ENCODE peak calls at places on chromosomes 2 and 18, in four cellular contexts. Q is K562, G is HepG2, J is H1. H is an unnamed sample.

GRCh38 chr18:58850784-58851469 is 13.8 kb upstream of the ZNF532 start:
- DNase-seq in Q (no peak), G (no peak), J (no peak), H (no peak)

GRCh38 chr2:203824057-203824456 is 43.5 kb upstream of the CTLA4 start:
- DNase-seq in Q (no peak), G (no peak), J (no peak), H (no peak)

GRCh38 chr2:171225302-171225980 is 64.7 kb upstream of the TLK1 start:
- DNase-seq in Q (no peak), G (peak), J (no peak), H (peak)

GRCh38 chr2:205706769-205707375 is 24.6 kb downstream of the NRP2 start:
- DNase-seq in Q (no peak), G (no peak), J (no peak), H (peak)

GRCh38 chr2:85924522-85924921 is 35.7 kb upstream of the ST3GAL5 start:
- DNase-seq in Q (no peak), G (no peak), J (no peak), H (no peak)

GRCh38 chr2:173346035-173346434 is 8.6 kb upstream of the CDCA7 start:
- DNase-seq in Q (no peak), G (no peak), J (no peak), H (no peak)

GRCh38 chr18:26057208-26057821 is 33.1 kb downstream of the SS18 start:
- DNase-seq in Q (no peak), G (no peak), J (no peak), H (no peak)

GRCh38 chr2:68646303-68646702 is 2.9 kb downstream of the PROKR1 start:
- DNase-seq in Q (no peak), G (peak), J (no peak), H (no peak)

GRCh38 chr2:31170071-31170698 is 31.9 kb upstream of the GALNT14 start:
- DNase-seq in Q (peak), G (peak), J (peak), H (peak)

GRCh38 chr2:240506406-240507059 is 51.3 kb downstream of the ANKMY1 start:
- DNase-seq in Q (no peak), G (no peak), J (no peak), H (no peak)

DNA sequence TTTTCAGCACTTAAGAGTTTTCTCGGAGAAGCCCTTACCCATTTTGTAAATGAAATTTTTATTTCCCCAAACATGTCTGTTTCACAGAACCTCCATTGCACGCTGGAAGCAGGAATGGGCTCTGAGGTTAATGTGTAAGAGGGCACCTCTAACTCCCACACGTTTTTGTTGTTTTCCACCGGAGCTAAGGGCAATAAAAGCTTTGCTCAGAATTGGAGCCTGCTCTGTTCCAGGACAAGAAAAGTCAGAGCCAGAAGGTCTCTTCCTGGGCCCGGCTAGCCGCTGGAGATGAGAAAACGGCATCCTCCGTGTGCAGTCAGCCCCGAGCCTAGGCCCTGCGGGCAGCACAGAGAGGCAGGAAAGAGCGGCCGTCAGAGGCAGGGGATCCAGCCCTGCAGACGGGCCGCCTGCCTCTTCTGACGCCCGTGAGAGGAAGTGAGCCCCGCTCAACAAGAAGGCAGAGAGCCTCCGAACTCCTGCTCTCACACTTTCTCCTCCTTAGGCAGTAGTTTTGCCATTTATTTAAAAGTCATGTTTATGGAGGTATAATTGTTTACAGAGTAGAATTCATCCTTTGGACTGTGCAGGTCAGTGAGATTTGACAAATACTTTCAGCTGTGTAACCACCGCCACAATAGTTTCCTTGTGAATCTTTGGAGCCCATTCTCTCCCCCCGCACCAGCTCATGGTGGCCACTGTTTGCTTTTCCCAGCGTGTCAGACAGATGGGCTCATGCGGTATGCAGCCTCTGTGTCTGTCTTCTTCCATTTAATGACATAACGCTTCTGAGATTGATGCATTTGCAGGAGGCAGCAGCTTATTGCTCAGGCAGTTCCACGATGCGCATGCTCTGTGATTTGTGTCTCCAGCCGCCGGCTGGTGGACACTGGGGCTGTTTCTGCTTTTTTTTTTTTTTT is 117.3 kb downstream of the GALR1 start:
- DNase-seq in Q (no peak), G (peak), J (no peak), H (peak)
- TF ChIP-seq USF2 in Q (no peak), G (no peak), J (no peak), H (no peak)

GRCh38 chr18:54888933-54889332 is 60.7 kb downstream of the RAB27B start:
- DNase-seq in Q (no peak), G (no peak), J (no peak), H (no peak)

GRCh38 chr18:54883816-54884604 is 55.7 kb downstream of the RAB27B start:
- DNase-seq in Q (no peak), G (no peak), J (no peak), H (no peak)

DNA sequence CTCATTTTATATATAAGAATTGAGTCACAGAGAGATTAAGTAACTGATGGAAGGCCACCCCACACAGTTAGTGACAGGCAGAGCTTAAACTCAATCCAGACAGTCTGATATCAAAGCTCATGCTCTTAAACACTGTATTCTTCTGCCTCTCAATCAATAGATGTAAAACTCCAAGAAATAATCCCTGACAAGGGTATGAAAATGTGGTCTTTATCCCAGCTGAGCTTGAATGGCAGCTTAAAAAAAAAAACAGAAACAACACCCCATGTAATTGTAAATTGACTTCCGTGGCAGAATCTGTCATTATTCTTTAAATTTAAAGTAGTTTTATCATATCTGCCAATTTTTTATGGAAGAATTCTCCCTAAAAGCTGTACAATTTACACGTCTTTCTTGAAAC is 60.1 kb downstream of the RAB27B start:
- DNase-seq in Q (no peak), G (no peak), J (no peak), H (no peak)
- TF ChIP-seq EP300 in Q (no peak), G (no peak), J (no peak), H (no peak)

DNA sequence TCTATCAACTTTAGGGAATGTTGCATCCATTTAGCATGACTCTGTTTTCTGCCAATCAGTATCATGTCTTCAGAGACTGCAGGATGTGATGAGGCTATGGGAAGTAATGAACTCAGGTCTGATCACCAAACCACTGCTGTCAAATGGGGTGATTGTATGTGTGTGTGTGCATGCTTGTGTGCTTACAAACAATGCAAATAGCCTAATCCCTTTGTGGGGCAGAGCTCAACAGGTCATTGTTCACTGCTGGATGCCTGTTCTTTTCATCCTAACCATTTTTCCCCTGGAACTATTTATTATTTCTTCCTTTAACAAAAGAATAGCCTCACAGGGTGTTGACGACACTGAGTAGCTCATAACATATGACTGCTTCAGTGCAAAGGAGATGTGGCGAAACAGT is 55.9 kb downstream of the NXPH2 start:
- DNase-seq in Q (no peak), G (peak), J (no peak), H (no peak)
- TF ChIP-seq MAFK in Q (no peak), G (no peak), J (no peak), H (no peak)

DNA sequence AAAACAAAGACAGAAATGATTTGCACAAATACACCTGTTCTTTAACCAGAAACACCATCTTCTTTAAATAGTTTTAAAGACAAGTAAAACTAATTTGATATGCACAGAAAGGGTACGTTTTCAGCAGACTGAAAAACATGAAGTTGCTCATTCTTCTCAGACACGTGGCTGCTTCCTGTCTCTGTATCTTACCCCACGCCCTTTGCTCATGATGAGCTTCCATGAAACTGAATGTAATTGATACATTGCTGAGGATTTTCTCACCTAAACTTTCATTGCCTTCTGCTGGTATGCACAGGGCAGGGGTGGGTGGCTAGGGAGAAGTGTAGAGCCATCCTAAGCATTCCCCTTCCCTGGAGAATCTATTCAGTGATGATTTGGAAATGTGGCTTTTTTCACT is 644.3 kb downstream of the BCL11A start:
- DNase-seq in Q (no peak), G (no peak), J (no peak), H (no peak)
- TF ChIP-seq USF2 in Q (no peak), G (no peak), J (no peak), H (no peak)

DNA sequence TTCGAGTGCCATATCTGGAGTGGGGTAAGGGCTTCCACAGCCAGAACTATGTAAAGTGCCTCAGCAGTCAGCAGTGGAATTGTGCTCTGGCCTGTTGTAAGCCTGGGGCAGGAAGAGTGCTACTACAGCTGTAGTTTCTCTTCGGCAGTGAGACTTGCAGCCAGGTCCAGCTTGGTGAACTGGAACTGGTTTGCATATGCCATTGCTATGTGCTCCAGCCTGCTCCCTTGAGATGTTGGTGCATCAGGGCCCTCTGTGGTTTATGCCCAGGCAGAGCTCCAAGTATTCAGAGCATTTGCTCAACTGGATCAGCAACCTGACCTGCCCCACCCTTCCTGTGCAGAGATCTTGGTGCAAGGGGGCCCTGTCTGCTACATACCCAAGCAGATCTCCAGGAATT is 47.8 kb downstream of the ZNF804A start:
- DNase-seq in Q (no peak), G (no peak), J (no peak), H (no peak)
- TF ChIP-seq EP300 in Q (no peak), G (no peak), J (no peak), H (no peak)

GRCh38 chr2:10330700-10331032 is 28.0 kb downstream of the HPCAL1 start:
- DNase-seq in Q (no peak), G (no peak), J (no peak), H (no peak)
- TF ChIP-seq MAFK in Q (no peak), G (no peak), J (no peak), H (no peak)

GRCh38 chr2:58527656-58528055 is 286.5 kb upstream of the FANCL start:
- DNase-seq in Q (no peak), G (no peak), J (no peak), H (no peak)
- TF ChIP-seq USF2 in Q (no peak), G (no peak), J (no peak), H (no peak)

H was measured in A549.